ENCODE peak calls at places on chromosomes 6 and 20, in eight cellular contexts. One of them, this sample, is unnamed.
A peak's percentile ranks its signal among the peaks of the same experiment; 100 is the strongest.

GRCh38 chr6:25748049-25748448 is 6.5 kb upstream of the SLC17A4 start:
- DNase-seq in fibroblast of villous mesenchyme: no peak
- DNase-seq in esophagus muscularis mucosa: no peak
- DNase-seq in choroid plexus epithelial cell: no peak
- DNase-seq in mammary epithelial cell: no peak
- DNase-seq in brain microvascular endothelial cell: no peak
- DNase-seq in fibroblast of mammary gland: no peak
- DNase-seq in pancreas: no peak
- DNase-seq in this sample: no peak

GRCh38 chr6:132118144-132118543 is 167.0 kb upstream of the CCN2 start:
- DNase-seq in pancreas: no peak
- DNase-seq in brain microvascular endothelial cell: no peak
- DNase-seq in mammary epithelial cell: no peak
- DNase-seq in esophagus muscularis mucosa: no peak
- DNase-seq in fibroblast of mammary gland: no peak
- DNase-seq in choroid plexus epithelial cell: no peak
- DNase-seq in fibroblast of villous mesenchyme: no peak
- DNase-seq in this sample: no peak

GRCh38 chr6:49384913-49385312 is 78.1 kb downstream of the MMUT start:
- DNase-seq in esophagus muscularis mucosa: no peak
- DNase-seq in fibroblast of villous mesenchyme: peak; percentile 42
- DNase-seq in brain microvascular endothelial cell: no peak
- DNase-seq in fibroblast of mammary gland: peak; percentile 8
- DNase-seq in mammary epithelial cell: no peak
- DNase-seq in choroid plexus epithelial cell: peak; percentile 14
- DNase-seq in pancreas: no peak
- DNase-seq in this sample: no peak

GRCh38 chr6:129555206-129555832 is 154.7 kb downstream of the ARHGAP18 start:
- DNase-seq in fibroblast of villous mesenchyme: peak; percentile 68
- DNase-seq in fibroblast of mammary gland: peak; percentile 59
- DNase-seq in choroid plexus epithelial cell: peak; percentile 77
- DNase-seq in mammary epithelial cell: no peak
- DNase-seq in pancreas: no peak
- DNase-seq in brain microvascular endothelial cell: no peak
- DNase-seq in esophagus muscularis mucosa: no peak
- DNase-seq in this sample: no peak

GRCh38 chr20:31547017-31547675 is 32.9 kb downstream of the HM13 start:
- DNase-seq in choroid plexus epithelial cell: peak; percentile 93
- DNase-seq in brain microvascular endothelial cell: peak; percentile 86
- DNase-seq in mammary epithelial cell: peak; percentile 80
- DNase-seq in esophagus muscularis mucosa: peak; percentile 96
- DNase-seq in pancreas: peak; percentile 82
- DNase-seq in fibroblast of villous mesenchyme: peak; percentile 93
- DNase-seq in fibroblast of mammary gland: peak; percentile 92
- DNase-seq in this sample: peak; percentile 70

GRCh38 chr6:293185-294174 is 1.2 kb downstream of the DUSP22 start:
- DNase-seq in brain microvascular endothelial cell: no peak
- DNase-seq in fibroblast of villous mesenchyme: peak; percentile 23
- DNase-seq in choroid plexus epithelial cell: peak; percentile 20
- DNase-seq in mammary epithelial cell: peak; percentile 39
- DNase-seq in fibroblast of mammary gland: peak; percentile 30
- DNase-seq in pancreas: peak; percentile 44
- DNase-seq in esophagus muscularis mucosa: peak; percentile 93
- DNase-seq in this sample: peak; percentile 38

GRCh38 chr6:56840467-56841371 is 114.2 kb upstream of the BEND6 start:
- DNase-seq in fibroblast of villous mesenchyme: peak; percentile 59
- DNase-seq in esophagus muscularis mucosa: no peak
- DNase-seq in choroid plexus epithelial cell: peak; percentile 66
- DNase-seq in fibroblast of mammary gland: peak; percentile 84
- DNase-seq in pancreas: no peak
- DNase-seq in mammary epithelial cell: peak; percentile 74
- DNase-seq in brain microvascular endothelial cell: peak; percentile 67
- DNase-seq in this sample: no peak

GRCh38 chr6:38687043-38687353 is 15.9 kb downstream of the GLO1 start:
- DNase-seq in choroid plexus epithelial cell: no peak
- DNase-seq in mammary epithelial cell: no peak
- DNase-seq in brain microvascular endothelial cell: no peak
- DNase-seq in fibroblast of villous mesenchyme: no peak
- DNase-seq in fibroblast of mammary gland: no peak
- DNase-seq in esophagus muscularis mucosa: no peak
- DNase-seq in pancreas: no peak
- DNase-seq in this sample: no peak

GRCh38 chr6:134413241-134413643 is 95.3 kb upstream of the SGK1 start:
- DNase-seq in mammary epithelial cell: no peak
- DNase-seq in brain microvascular endothelial cell: no peak
- DNase-seq in esophagus muscularis mucosa: no peak
- DNase-seq in fibroblast of mammary gland: no peak
- DNase-seq in pancreas: no peak
- DNase-seq in choroid plexus epithelial cell: no peak
- DNase-seq in fibroblast of villous mesenchyme: no peak
- DNase-seq in this sample: no peak

GRCh38 chr20:6231551-6231950 is 108.7 kb upstream of the FERMT1 start:
- DNase-seq in pancreas: no peak
- DNase-seq in choroid plexus epithelial cell: peak; percentile 72
- DNase-seq in brain microvascular endothelial cell: peak; percentile 77
- DNase-seq in fibroblast of villous mesenchyme: no peak
- DNase-seq in mammary epithelial cell: peak; percentile 39
- DNase-seq in fibroblast of mammary gland: peak; percentile 11
- DNase-seq in esophagus muscularis mucosa: no peak
- DNase-seq in this sample: no peak

GRCh38 chr6:124226396-124226795 is 422.7 kb downstream of the NKAIN2 start:
- DNase-seq in esophagus muscularis mucosa: no peak
- DNase-seq in fibroblast of mammary gland: peak; percentile 73
- DNase-seq in mammary epithelial cell: peak; percentile 55
- DNase-seq in pancreas: no peak
- DNase-seq in fibroblast of villous mesenchyme: peak; percentile 1
- DNase-seq in choroid plexus epithelial cell: peak; percentile 87
- DNase-seq in brain microvascular endothelial cell: peak; percentile 14
- DNase-seq in this sample: no peak

GRCh38 chr20:48718914-48719578 is 108.8 kb downstream of the PREX1 start:
- DNase-seq in fibroblast of mammary gland: no peak
- DNase-seq in brain microvascular endothelial cell: no peak
- DNase-seq in esophagus muscularis mucosa: no peak
- DNase-seq in mammary epithelial cell: no peak
- DNase-seq in fibroblast of villous mesenchyme: no peak
- DNase-seq in pancreas: no peak
- DNase-seq in choroid plexus epithelial cell: no peak
- DNase-seq in this sample: no peak

GRCh38 chr20:2515203-2515602 is 6.5 kb upstream of the ZNF343 start:
- DNase-seq in esophagus muscularis mucosa: no peak
- DNase-seq in mammary epithelial cell: no peak
- DNase-seq in pancreas: no peak
- DNase-seq in brain microvascular endothelial cell: no peak
- DNase-seq in fibroblast of mammary gland: no peak
- DNase-seq in fibroblast of villous mesenchyme: no peak
- DNase-seq in choroid plexus epithelial cell: peak; percentile 28
- DNase-seq in this sample: no peak

GRCh38 chr6:97850458-97851218 is 567.6 kb upstream of the MMS22L start:
- DNase-seq in mammary epithelial cell: no peak
- DNase-seq in fibroblast of villous mesenchyme: peak; percentile 0
- DNase-seq in pancreas: no peak
- DNase-seq in fibroblast of mammary gland: peak; percentile 63
- DNase-seq in brain microvascular endothelial cell: no peak
- DNase-seq in choroid plexus epithelial cell: peak; percentile 0
- DNase-seq in esophagus muscularis mucosa: no peak
- DNase-seq in this sample: no peak

DNA sequence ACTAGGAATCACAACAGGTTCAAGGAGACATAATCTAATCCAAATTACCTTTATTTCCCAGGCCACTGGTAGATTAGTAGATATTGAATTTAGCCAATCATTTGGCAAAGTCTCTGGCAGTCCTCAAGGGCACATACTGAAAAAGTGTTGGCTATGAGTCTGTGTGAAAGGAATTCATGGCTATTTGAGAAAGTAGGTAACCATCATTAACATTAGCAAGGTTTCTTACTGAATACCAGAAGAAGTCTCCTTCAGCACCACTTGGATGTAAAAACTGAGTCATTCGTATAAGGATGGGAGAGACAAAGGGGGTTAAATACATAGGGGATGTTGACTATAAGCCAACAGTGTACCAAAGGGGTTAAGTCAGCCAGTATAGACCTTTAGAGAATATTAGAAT is 36.7 kb downstream of the AGPAT4 start:
- DNase-seq in esophagus muscularis mucosa: no peak
- DNase-seq in choroid plexus epithelial cell: no peak
- DNase-seq in fibroblast of villous mesenchyme: no peak
- DNase-seq in pancreas: no peak
- DNase-seq in mammary epithelial cell: no peak
- DNase-seq in brain microvascular endothelial cell: no peak
- DNase-seq in fibroblast of mammary gland: no peak
- DNase-seq in this sample: no peak
- TF ChIP-seq CTCF in esophagus muscularis mucosa: no peak
- TF ChIP-seq CTCF in choroid plexus epithelial cell: no peak
- TF ChIP-seq CTCF in fibroblast of villous mesenchyme: no peak
- TF ChIP-seq CTCF in pancreas: no peak
- TF ChIP-seq CTCF in mammary epithelial cell: no peak
- TF ChIP-seq CTCF in brain microvascular endothelial cell: no peak
- TF ChIP-seq CTCF in fibroblast of mammary gland: no peak
- TF ChIP-seq CTCF in this sample: no peak

GRCh38 chr6:103268335-103268734 is 1591.4 kb downstream of the HACE1 start:
- DNase-seq in choroid plexus epithelial cell: no peak
- DNase-seq in esophagus muscularis mucosa: no peak
- DNase-seq in pancreas: no peak
- DNase-seq in brain microvascular endothelial cell: no peak
- DNase-seq in fibroblast of mammary gland: no peak
- DNase-seq in fibroblast of villous mesenchyme: no peak
- DNase-seq in mammary epithelial cell: no peak
- DNase-seq in this sample: no peak

DNA sequence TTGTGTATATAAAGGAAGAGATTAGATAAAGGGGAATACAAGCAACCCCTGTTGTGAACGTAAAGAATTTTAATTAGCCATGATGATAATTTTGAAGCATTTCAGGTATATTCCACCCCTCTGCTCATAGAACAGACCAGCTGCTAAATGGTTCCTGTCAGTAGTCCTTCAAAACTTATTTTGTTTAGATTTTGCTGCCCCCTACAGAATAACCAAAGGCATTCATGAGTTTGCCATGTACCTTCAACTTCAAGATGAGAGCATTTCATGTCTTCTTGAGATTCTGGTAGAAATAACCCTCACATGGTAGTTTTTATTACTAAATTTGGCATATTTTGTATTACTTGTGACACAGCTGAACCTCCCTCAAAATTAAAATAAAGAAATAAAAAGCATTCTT is 1586.7 kb downstream of the HACE1 start:
- DNase-seq in pancreas: no peak
- DNase-seq in esophagus muscularis mucosa: no peak
- DNase-seq in fibroblast of villous mesenchyme: no peak
- DNase-seq in choroid plexus epithelial cell: peak; percentile 32
- DNase-seq in fibroblast of mammary gland: no peak
- DNase-seq in mammary epithelial cell: no peak
- DNase-seq in brain microvascular endothelial cell: no peak
- DNase-seq in this sample: no peak
- TF ChIP-seq CTCF in pancreas: no peak
- TF ChIP-seq CTCF in esophagus muscularis mucosa: no peak
- TF ChIP-seq CTCF in fibroblast of villous mesenchyme: no peak
- TF ChIP-seq CTCF in choroid plexus epithelial cell: no peak
- TF ChIP-seq CTCF in fibroblast of mammary gland: no peak
- TF ChIP-seq CTCF in mammary epithelial cell: peak; percentile 57
- TF ChIP-seq CTCF in brain microvascular endothelial cell: peak; percentile 31
- TF ChIP-seq CTCF in this sample: no peak

GRCh38 chr6:31829633-31830492 is 2.3 kb downstream of the HSPA1B start:
- DNase-seq in fibroblast of villous mesenchyme: peak; percentile 72
- DNase-seq in esophagus muscularis mucosa: no peak
- DNase-seq in fibroblast of mammary gland: peak; percentile 57
- DNase-seq in choroid plexus epithelial cell: peak; percentile 70
- DNase-seq in mammary epithelial cell: peak; percentile 47
- DNase-seq in brain microvascular endothelial cell: no peak
- DNase-seq in pancreas: peak; percentile 45
- DNase-seq in this sample: no peak
- TF ChIP-seq CTCF in fibroblast of villous mesenchyme: peak; percentile 43
- TF ChIP-seq CTCF in esophagus muscularis mucosa: peak; percentile 54
- TF ChIP-seq CTCF in fibroblast of mammary gland: peak; percentile 31
- TF ChIP-seq CTCF in choroid plexus epithelial cell: peak; percentile 34
- TF ChIP-seq CTCF in mammary epithelial cell: peak; percentile 42
- TF ChIP-seq CTCF in brain microvascular endothelial cell: no peak
- TF ChIP-seq CTCF in pancreas: no peak
- TF ChIP-seq CTCF in this sample: no peak

GRCh38 chr6:126252154-126252553 is 87.8 kb upstream of the CENPW start:
- DNase-seq in esophagus muscularis mucosa: no peak
- DNase-seq in fibroblast of villous mesenchyme: no peak
- DNase-seq in pancreas: no peak
- DNase-seq in mammary epithelial cell: no peak
- DNase-seq in choroid plexus epithelial cell: no peak
- DNase-seq in brain microvascular endothelial cell: no peak
- DNase-seq in fibroblast of mammary gland: no peak
- DNase-seq in this sample: no peak
- TF ChIP-seq CTCF in esophagus muscularis mucosa: no peak
- TF ChIP-seq CTCF in fibroblast of villous mesenchyme: no peak
- TF ChIP-seq CTCF in pancreas: no peak
- TF ChIP-seq CTCF in mammary epithelial cell: peak; percentile 5
- TF ChIP-seq CTCF in choroid plexus epithelial cell: no peak
- TF ChIP-seq CTCF in brain microvascular endothelial cell: no peak
- TF ChIP-seq CTCF in fibroblast of mammary gland: no peak
- TF ChIP-seq CTCF in this sample: no peak

GRCh38 chr20:43715511-43715910 is 11.3 kb downstream of the GTSF1L start:
- DNase-seq in choroid plexus epithelial cell: no peak
- DNase-seq in brain microvascular endothelial cell: no peak
- DNase-seq in esophagus muscularis mucosa: no peak
- DNase-seq in mammary epithelial cell: no peak
- DNase-seq in fibroblast of villous mesenchyme: no peak
- DNase-seq in fibroblast of mammary gland: no peak
- DNase-seq in pancreas: no peak
- DNase-seq in this sample: no peak
- TF ChIP-seq CTCF in choroid plexus epithelial cell: no peak
- TF ChIP-seq CTCF in brain microvascular endothelial cell: no peak
- TF ChIP-seq CTCF in esophagus muscularis mucosa: no peak
- TF ChIP-seq CTCF in mammary epithelial cell: no peak
- TF ChIP-seq CTCF in fibroblast of villous mesenchyme: no peak
- TF ChIP-seq CTCF in fibroblast of mammary gland: no peak
- TF ChIP-seq CTCF in pancreas: no peak
- TF ChIP-seq CTCF in this sample: no peak

This sample was measured in activated B cell treated with CpG ODN at 0.5 μM for 24 hours.